ENCODE peak calls at places on chromosomes 16 and 17, in eight cellular contexts. E is IMR-90, R is endothelial cell of umbilical vein, H is esophagus squamous epithelium, P is ovary, S is heart left ventricle, Q is breast epithelium, B is uterus. N is an unnamed sample. For H3K4me1 and H3K36me3, the result is how much of the 10 kb centered on the place peaks cover.

GRCh38 chr16:50844840-50845239 is 103.0 kb downstream of the CYLD start:
- DNase-seq in E (no peak), R (no peak), H (no peak), P (no peak), S (no peak), Q (no peak), B (no peak), N (peak)

GRCh38 chr17:30521766-30522165 is 44.6 kb downstream of the GOSR1 start:
- DNase-seq in E (no peak), R (no peak), H (no peak), P (no peak), S (no peak), Q (no peak), B (no peak), N (no peak)

GRCh38 chr17:27475981-27476895 is 20.0 kb downstream of the KSR1 start:
- DNase-seq in E (no peak), R (no peak), H (no peak), P (no peak), S (no peak), Q (no peak), B (no peak), N (peak)

GRCh38 chr17:50589112-50589712 is 28.7 kb downstream of the CACNA1G start:
- DNase-seq in E (peak), R (no peak), H (no peak), P (no peak), S (no peak), Q (no peak), B (no peak), N (peak)

GRCh38 chr17:79281803-79282202 is 207.2 kb downstream of the ENGASE start:
- DNase-seq in E (no peak), R (no peak), H (no peak), P (no peak), S (no peak), Q (no peak), B (no peak), N (no peak)

GRCh38 chr16:27403601-27403992 is 1.6 kb downstream of the IL21R start:
- DNase-seq in E (no peak), R (no peak), H (no peak), P (no peak), S (no peak), Q (no peak), B (no peak), N (no peak)

GRCh38 chr16:49127103-49127502 is 154.5 kb downstream of the CBLN1 start:
- DNase-seq in E (no peak), R (no peak), H (no peak), P (no peak), S (no peak), Q (no peak), B (no peak), N (peak)

GRCh38 chr17:29686998-29687397 is 64.3 kb upstream of the CORO6 start:
- DNase-seq in E (no peak), R (no peak), H (no peak), P (no peak), S (no peak), Q (no peak), B (no peak), N (no peak)

GRCh38 chr16:75113046-75113491 is 3.5 kb downstream of the LDHD start:
- DNase-seq in E (no peak), R (no peak), H (no peak), P (no peak), S (no peak), Q (no peak), B (no peak), N (no peak)

GRCh38 chr16:50281391-50282009 is 15.1 kb downstream of the ADCY7 start:
- DNase-seq in E (no peak), R (no peak), H (no peak), P (no peak), S (peak), Q (no peak), B (no peak), N (no peak)

GRCh38 chr17:49285716-49286115 is 55.1 kb upstream of the PHOSPHO1 start:
- DNase-seq in E (no peak), R (no peak), H (no peak), P (no peak), S (no peak), Q (no peak), B (no peak), N (no peak)

GRCh38 chr17:49875690-49876089 is 27.8 kb upstream of the TAC4 start:
- DNase-seq in E (no peak), R (no peak), H (no peak), P (no peak), S (no peak), Q (no peak), B (no peak), N (peak)

GRCh38 chr16:67458121-67458641 is 22.8 kb downstream of the ATP6V0D1 start:
- DNase-seq in E (no peak), R (no peak), H (no peak), P (no peak), S (peak), Q (no peak), B (no peak), N (no peak)
- H3K4me1 ChIP-seq in E (under half), R (under half), H (half or more), P (under half), S (half or more), Q (under half), B (under half), N (half or more)

GRCh38 chr17:1050996-1051925 is 54.3 kb downstream of the TIMM22 start:
- DNase-seq in E (no peak), R (no peak), H (no peak), P (no peak), S (no peak), Q (no peak), B (no peak), N (no peak)
- H3K36me3 ChIP-seq in E (under half), R (under half), H (half or more), P (under half), S (half or more), Q (under half), B (under half), N (under half)

GRCh38 chr16:85055503-85056210 is 28.1 kb downstream of the KIAA0513 start:
- DNase-seq in E (peak), R (peak), H (peak), P (no peak), S (peak), Q (peak), B (peak), N (peak)
- TF ChIP-seq POLR2A in E (no peak), R (no peak), H (peak), P (no peak), S (no peak), Q (no peak), B (no peak), N (no peak)

GRCh38 chr16:85566502-85567100 is 46.5 kb upstream of the GSE1 start:
- DNase-seq in E (no peak), R (no peak), H (no peak), P (no peak), S (no peak), Q (no peak), B (no peak), N (no peak)
- H3K4me1 ChIP-seq in E (under half), R (under half), H (half or more), P (under half), S (under half), Q (under half), B (under half), N (under half)

GRCh38 chr17:76379646-76380376 is 4.6 kb upstream of the SPHK1 start:
- DNase-seq in E (no peak), R (no peak), H (no peak), P (no peak), S (no peak), Q (no peak), B (no peak), N (no peak)

GRCh38 chr17:76383645-76384221 is 676 bp upstream of the SPHK1 start:
- DNase-seq in E (peak), R (peak), H (no peak), P (peak), S (peak), Q (no peak), B (no peak), N (peak)

GRCh38 chr17:76382803-76383644 is 1.4 kb upstream of the SPHK1 start:
- DNase-seq in E (peak), R (peak), H (no peak), P (peak), S (peak), Q (no peak), B (no peak), N (peak)

GRCh38 chr17:76382305-76382802 is 2.1 kb upstream of the SPHK1 start:
- DNase-seq in E (peak), R (peak), H (no peak), P (peak), S (peak), Q (no peak), B (no peak), N (peak)

GRCh38 chr17:76381633-76382304 is 2.6 kb upstream of the SPHK1 start:
- DNase-seq in E (peak), R (no peak), H (no peak), P (no peak), S (no peak), Q (no peak), B (no peak), N (no peak)
- H3K36me3 ChIP-seq in E (under half), R (under half), H (under half), P (under half), S (under half), Q (under half), B (under half), N (under half)

DNA sequence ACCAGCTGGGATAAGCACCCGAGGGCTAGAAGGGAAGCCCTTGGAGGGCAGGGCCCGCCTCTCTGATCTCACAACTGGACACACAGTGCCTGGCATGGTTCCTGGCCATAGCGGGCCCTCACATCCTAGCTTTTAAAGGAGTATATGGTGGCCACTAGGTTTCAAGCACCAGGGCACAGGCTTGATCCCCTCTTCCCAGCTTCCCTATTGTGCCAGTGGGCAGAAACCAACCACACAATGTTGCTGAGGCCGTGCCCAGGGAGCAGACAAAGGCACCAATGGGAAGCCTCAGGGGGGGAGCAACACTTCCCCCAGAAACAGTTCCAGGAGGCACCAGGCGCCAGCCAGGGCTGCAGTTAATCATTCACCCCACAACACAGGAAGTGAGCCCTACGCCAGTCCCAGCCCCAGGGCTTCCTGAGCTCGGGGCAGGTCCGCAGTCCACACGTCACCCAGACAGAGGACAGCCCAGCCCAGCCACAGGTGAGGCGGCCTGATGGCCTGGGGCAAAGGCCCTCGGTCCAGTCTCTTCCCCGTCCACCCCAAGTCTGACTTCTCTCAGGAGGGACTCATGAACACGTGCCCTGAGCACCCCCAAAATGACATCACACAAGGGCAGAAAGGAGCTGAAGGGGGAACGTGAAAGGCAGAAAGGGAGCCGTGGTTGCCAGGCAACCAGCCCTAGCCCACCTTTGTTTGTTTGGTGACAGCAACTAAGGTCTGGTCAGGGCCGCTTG is 12.8 kb downstream of the SMIM5 start:
- DNase-seq in E (no peak), R (peak), H (no peak), P (no peak), S (no peak), Q (peak), B (peak), N (no peak)
- TF ChIP-seq POLR2A in E (no peak), R (no peak), H (no peak), P (no peak), S (no peak), Q (no peak), B (no peak), N (no peak)